ENCODE peak calls at places on chromosome 11, in nine cellular contexts. One of them, this sample, is unnamed.

GRCh38 chr11:61092908-61093763 is 9.2 kb upstream of the CD5 start:
- DNase-seq in CD8-positive, alpha-beta T cell: no peak
- DNase-seq in body of pancreas: no peak
- DNase-seq in psoas muscle: no peak
- DNase-seq in thoracic aorta: no peak
- DNase-seq in epithelial cell of esophagus: no peak
- DNase-seq in mucosa of descending colon: no peak
- DNase-seq in A549: no peak
- DNase-seq in tibial artery: no peak
- DNase-seq in this sample: no peak

GRCh38 chr11:123314972-123315371 is 115.1 kb upstream of the GRAMD1B start:
- DNase-seq in thoracic aorta: no peak
- DNase-seq in CD8-positive, alpha-beta T cell: no peak
- DNase-seq in body of pancreas: no peak
- DNase-seq in psoas muscle: peak
- DNase-seq in epithelial cell of esophagus: no peak
- DNase-seq in A549: no peak
- DNase-seq in tibial artery: no peak
- DNase-seq in mucosa of descending colon: no peak
- DNase-seq in this sample: no peak

GRCh38 chr11:127926721-127927120 is 660.6 kb downstream of the ETS1 start:
- DNase-seq in body of pancreas: peak
- DNase-seq in epithelial cell of esophagus: no peak
- DNase-seq in thoracic aorta: no peak
- DNase-seq in psoas muscle: no peak
- DNase-seq in CD8-positive, alpha-beta T cell: no peak
- DNase-seq in tibial artery: no peak
- DNase-seq in A549: no peak
- DNase-seq in mucosa of descending colon: no peak
- DNase-seq in this sample: no peak

GRCh38 chr11:126927628-126928027 is 72.9 kb downstream of the KIRREL3 start:
- DNase-seq in CD8-positive, alpha-beta T cell: no peak
- DNase-seq in body of pancreas: no peak
- DNase-seq in tibial artery: no peak
- DNase-seq in psoas muscle: no peak
- DNase-seq in thoracic aorta: no peak
- DNase-seq in epithelial cell of esophagus: peak
- DNase-seq in mucosa of descending colon: no peak
- DNase-seq in A549: no peak
- DNase-seq in this sample: no peak

GRCh38 chr11:97895572-97895971 is 1125.2 kb upstream of the CNTN5 start:
- DNase-seq in psoas muscle: no peak
- DNase-seq in CD8-positive, alpha-beta T cell: no peak
- DNase-seq in tibial artery: no peak
- DNase-seq in epithelial cell of esophagus: no peak
- DNase-seq in body of pancreas: no peak
- DNase-seq in thoracic aorta: no peak
- DNase-seq in A549: no peak
- DNase-seq in mucosa of descending colon: no peak
- DNase-seq in this sample: no peak

GRCh38 chr11:69637956-69638871 is 2.7 kb upstream of the CCND1 start:
- DNase-seq in body of pancreas: peak
- DNase-seq in thoracic aorta: no peak
- DNase-seq in psoas muscle: peak
- DNase-seq in A549: peak
- DNase-seq in tibial artery: peak
- DNase-seq in epithelial cell of esophagus: peak
- DNase-seq in CD8-positive, alpha-beta T cell: no peak
- DNase-seq in mucosa of descending colon: peak
- DNase-seq in this sample: no peak

GRCh38 chr11:110366234-110366633 is 63.5 kb upstream of the FDX1 start:
- DNase-seq in mucosa of descending colon: no peak
- DNase-seq in psoas muscle: peak
- DNase-seq in CD8-positive, alpha-beta T cell: no peak
- DNase-seq in epithelial cell of esophagus: peak
- DNase-seq in tibial artery: no peak
- DNase-seq in thoracic aorta: no peak
- DNase-seq in A549: no peak
- DNase-seq in body of pancreas: peak
- DNase-seq in this sample: no peak

GRCh38 chr11:17564687-17565042 is 17.6 kb downstream of the OTOG start:
- DNase-seq in tibial artery: no peak
- DNase-seq in body of pancreas: no peak
- DNase-seq in A549: no peak
- DNase-seq in mucosa of descending colon: no peak
- DNase-seq in CD8-positive, alpha-beta T cell: no peak
- DNase-seq in thoracic aorta: no peak
- DNase-seq in psoas muscle: no peak
- DNase-seq in epithelial cell of esophagus: no peak
- DNase-seq in this sample: no peak

GRCh38 chr11:134071766-134072403 is 3.0 kb downstream of the JAM3 start:
- DNase-seq in tibial artery: no peak
- DNase-seq in psoas muscle: no peak
- DNase-seq in A549: no peak
- DNase-seq in mucosa of descending colon: no peak
- DNase-seq in thoracic aorta: no peak
- DNase-seq in CD8-positive, alpha-beta T cell: no peak
- DNase-seq in epithelial cell of esophagus: no peak
- DNase-seq in body of pancreas: no peak
- DNase-seq in this sample: no peak

GRCh38 chr11:118152552-118153471 is at the start of gene SCN4B:
- DNase-seq in thoracic aorta: no peak
- DNase-seq in A549: peak
- DNase-seq in psoas muscle: peak
- DNase-seq in epithelial cell of esophagus: peak
- DNase-seq in body of pancreas: peak
- DNase-seq in mucosa of descending colon: peak
- DNase-seq in CD8-positive, alpha-beta T cell: peak
- DNase-seq in tibial artery: no peak
- DNase-seq in this sample: no peak

GRCh38 chr11:58958500-58958899 is 19.2 kb downstream of the GLYATL1 start:
- DNase-seq in body of pancreas: peak
- DNase-seq in mucosa of descending colon: peak
- DNase-seq in A549: no peak
- DNase-seq in thoracic aorta: no peak
- DNase-seq in psoas muscle: no peak
- DNase-seq in tibial artery: peak
- DNase-seq in CD8-positive, alpha-beta T cell: peak
- DNase-seq in epithelial cell of esophagus: peak
- DNase-seq in this sample: no peak

GRCh38 chr11:70698871-70699270 is 300.5 kb downstream of the CTTN start:
- DNase-seq in A549: no peak
- DNase-seq in body of pancreas: no peak
- DNase-seq in CD8-positive, alpha-beta T cell: no peak
- DNase-seq in epithelial cell of esophagus: no peak
- DNase-seq in tibial artery: no peak
- DNase-seq in mucosa of descending colon: no peak
- DNase-seq in psoas muscle: no peak
- DNase-seq in thoracic aorta: no peak
- DNase-seq in this sample: no peak
- TF ChIP-seq CTCF in A549: no peak
- TF ChIP-seq CTCF in body of pancreas: no peak
- TF ChIP-seq CTCF in CD8-positive, alpha-beta T cell: no peak
- TF ChIP-seq CTCF in epithelial cell of esophagus: no peak
- TF ChIP-seq CTCF in tibial artery: no peak
- TF ChIP-seq CTCF in mucosa of descending colon: no peak
- TF ChIP-seq CTCF in psoas muscle: no peak
- TF ChIP-seq CTCF in thoracic aorta: no peak
- TF ChIP-seq CTCF in this sample: no peak

DNA sequence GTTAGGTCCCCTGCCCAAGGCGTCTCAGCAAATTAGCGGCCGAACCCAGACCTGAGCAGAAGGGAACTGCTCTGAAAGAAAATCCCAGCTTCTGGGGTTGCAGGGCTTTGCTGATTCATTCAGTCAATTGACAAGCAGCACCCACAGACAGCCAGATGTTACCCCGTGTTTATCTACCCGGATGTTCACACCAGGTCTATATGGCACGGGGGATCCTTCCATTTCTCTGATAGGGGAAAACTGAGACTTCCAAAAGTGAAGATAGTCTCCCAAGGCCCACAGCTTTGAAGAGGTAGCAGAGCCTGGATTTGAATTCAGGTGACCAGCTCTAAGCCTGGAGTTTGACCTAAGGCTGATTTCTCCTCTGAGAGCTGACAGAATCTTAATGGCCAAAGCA is 14.0 kb upstream of the OAF start:
- DNase-seq in epithelial cell of esophagus: no peak
- DNase-seq in tibial artery: no peak
- DNase-seq in thoracic aorta: no peak
- DNase-seq in A549: no peak
- DNase-seq in CD8-positive, alpha-beta T cell: no peak
- DNase-seq in mucosa of descending colon: no peak
- DNase-seq in body of pancreas: no peak
- DNase-seq in psoas muscle: peak
- DNase-seq in this sample: no peak
- H3K4me3 ChIP-seq in epithelial cell of esophagus: no peak
- H3K4me3 ChIP-seq in tibial artery: no peak
- H3K4me3 ChIP-seq in thoracic aorta: no peak
- H3K4me3 ChIP-seq in A549: no peak
- H3K4me3 ChIP-seq in CD8-positive, alpha-beta T cell: no peak
- H3K4me3 ChIP-seq in mucosa of descending colon: no peak
- H3K4me3 ChIP-seq in body of pancreas: no peak
- H3K4me3 ChIP-seq in psoas muscle: no peak
- H3K4me3 ChIP-seq in this sample: no peak

DNA sequence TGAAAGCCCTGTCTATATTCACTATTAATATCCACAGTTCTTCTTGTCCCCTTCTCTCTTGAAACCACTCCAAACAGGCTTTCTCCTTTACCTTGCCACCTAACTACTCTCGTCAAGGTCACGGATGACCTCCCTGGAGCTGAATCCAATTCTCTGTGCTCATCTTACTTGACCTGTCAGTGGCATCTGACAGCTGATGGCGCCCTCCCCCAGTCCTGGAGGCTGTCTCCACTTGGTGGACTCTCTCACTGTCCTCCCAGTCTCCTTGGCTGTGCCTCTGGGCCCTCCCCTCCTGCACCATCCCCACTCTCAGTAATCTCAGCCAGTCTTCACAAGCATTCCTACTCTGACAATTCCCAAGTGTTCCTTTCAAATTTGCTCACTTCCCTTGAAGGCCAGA is 8.7 kb downstream of the TNKS1BP1 start:
- DNase-seq in psoas muscle: peak
- DNase-seq in mucosa of descending colon: no peak
- DNase-seq in CD8-positive, alpha-beta T cell: no peak
- DNase-seq in tibial artery: no peak
- DNase-seq in epithelial cell of esophagus: no peak
- DNase-seq in A549: no peak
- DNase-seq in body of pancreas: no peak
- DNase-seq in thoracic aorta: no peak
- DNase-seq in this sample: no peak
- TF ChIP-seq CTCF in psoas muscle: no peak
- TF ChIP-seq CTCF in mucosa of descending colon: no peak
- TF ChIP-seq CTCF in CD8-positive, alpha-beta T cell: no peak
- TF ChIP-seq CTCF in tibial artery: no peak
- TF ChIP-seq CTCF in epithelial cell of esophagus: no peak
- TF ChIP-seq CTCF in A549: no peak
- TF ChIP-seq CTCF in body of pancreas: no peak
- TF ChIP-seq CTCF in thoracic aorta: no peak
- TF ChIP-seq CTCF in this sample: no peak

GRCh38 chr11:105790841-105791240 is 181.0 kb downstream of the GRIA4 start:
- DNase-seq in psoas muscle: no peak
- DNase-seq in mucosa of descending colon: no peak
- DNase-seq in tibial artery: no peak
- DNase-seq in A549: no peak
- DNase-seq in thoracic aorta: no peak
- DNase-seq in CD8-positive, alpha-beta T cell: no peak
- DNase-seq in body of pancreas: no peak
- DNase-seq in epithelial cell of esophagus: no peak
- DNase-seq in this sample: no peak

GRCh38 chr11:105786766-105787165 is 176.9 kb downstream of the GRIA4 start:
- DNase-seq in epithelial cell of esophagus: no peak
- DNase-seq in body of pancreas: no peak
- DNase-seq in tibial artery: no peak
- DNase-seq in CD8-positive, alpha-beta T cell: no peak
- DNase-seq in A549: no peak
- DNase-seq in thoracic aorta: no peak
- DNase-seq in mucosa of descending colon: no peak
- DNase-seq in psoas muscle: no peak
- DNase-seq in this sample: no peak

GRCh38 chr11:105793092-105793491 is 183.2 kb downstream of the GRIA4 start:
- DNase-seq in mucosa of descending colon: no peak
- DNase-seq in CD8-positive, alpha-beta T cell: no peak
- DNase-seq in thoracic aorta: no peak
- DNase-seq in A549: no peak
- DNase-seq in tibial artery: no peak
- DNase-seq in body of pancreas: no peak
- DNase-seq in epithelial cell of esophagus: no peak
- DNase-seq in psoas muscle: no peak
- DNase-seq in this sample: no peak

GRCh38 chr11:105790021-105790420 is 180.1 kb downstream of the GRIA4 start:
- DNase-seq in body of pancreas: no peak
- DNase-seq in A549: no peak
- DNase-seq in thoracic aorta: no peak
- DNase-seq in mucosa of descending colon: no peak
- DNase-seq in CD8-positive, alpha-beta T cell: no peak
- DNase-seq in psoas muscle: no peak
- DNase-seq in epithelial cell of esophagus: no peak
- DNase-seq in tibial artery: no peak
- DNase-seq in this sample: no peak

GRCh38 chr11:105789579-105789978 is 179.7 kb downstream of the GRIA4 start:
- DNase-seq in mucosa of descending colon: no peak
- DNase-seq in CD8-positive, alpha-beta T cell: no peak
- DNase-seq in body of pancreas: no peak
- DNase-seq in A549: no peak
- DNase-seq in psoas muscle: no peak
- DNase-seq in thoracic aorta: no peak
- DNase-seq in epithelial cell of esophagus: no peak
- DNase-seq in tibial artery: no peak
- DNase-seq in this sample: no peak
- H3K4me3 ChIP-seq in mucosa of descending colon: no peak
- H3K4me3 ChIP-seq in CD8-positive, alpha-beta T cell: no peak
- H3K4me3 ChIP-seq in body of pancreas: no peak
- H3K4me3 ChIP-seq in A549: no peak
- H3K4me3 ChIP-seq in psoas muscle: no peak
- H3K4me3 ChIP-seq in thoracic aorta: no peak
- H3K4me3 ChIP-seq in epithelial cell of esophagus: no peak
- H3K4me3 ChIP-seq in tibial artery: no peak
- H3K4me3 ChIP-seq in this sample: no peak

DNA sequence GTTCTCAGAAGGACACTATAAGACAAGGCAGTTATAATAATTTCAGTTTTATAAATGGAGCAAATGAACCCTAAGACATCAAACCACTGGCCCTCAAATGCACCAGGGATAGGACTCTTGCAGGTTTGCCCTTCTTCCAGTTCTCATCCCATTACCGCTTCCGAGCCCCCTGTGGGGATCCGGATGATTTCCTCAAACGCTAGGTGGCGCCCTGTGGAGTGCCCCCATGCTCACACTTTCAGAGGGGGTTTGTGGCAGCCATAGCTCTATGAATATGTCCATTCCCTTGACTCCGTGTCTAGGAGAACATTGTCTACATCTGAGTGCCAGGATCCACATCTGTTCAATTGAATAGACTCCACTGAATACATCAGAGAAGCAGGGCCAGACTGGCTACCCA is 816.3 kb downstream of the NTM start:
- DNase-seq in CD8-positive, alpha-beta T cell: no peak
- DNase-seq in A549: no peak
- DNase-seq in thoracic aorta: no peak
- DNase-seq in mucosa of descending colon: no peak
- DNase-seq in epithelial cell of esophagus: no peak
- DNase-seq in psoas muscle: no peak
- DNase-seq in tibial artery: no peak
- DNase-seq in body of pancreas: no peak
- DNase-seq in this sample: no peak
- TF ChIP-seq CTCF in CD8-positive, alpha-beta T cell: no peak
- TF ChIP-seq CTCF in A549: no peak
- TF ChIP-seq CTCF in thoracic aorta: no peak
- TF ChIP-seq CTCF in mucosa of descending colon: no peak
- TF ChIP-seq CTCF in epithelial cell of esophagus: peak
- TF ChIP-seq CTCF in psoas muscle: no peak
- TF ChIP-seq CTCF in tibial artery: no peak
- TF ChIP-seq CTCF in body of pancreas: no peak
- TF ChIP-seq CTCF in this sample: peak